ENCODE peak calls at places on chromosome 15, in six cellular contexts. N is mesendoderm, B is IMR-90, K is H9, R is H1, U is neuronal stem cell. F is an unnamed sample.

GRCh38 chr15:71610991-71611720 is 199.2 kb upstream of the NR2E3 start:
- DNase-seq in N (no peak), B (no peak), K (no peak), R (no peak), U (no peak), F (no peak)

GRCh38 chr15:82643992-82644391 is 3.2 kb downstream of the CPEB1 start:
- DNase-seq in N (no peak), B (no peak), K (no peak), R (no peak), U (no peak), F (no peak)

GRCh38 chr15:79157631-79158592 is 67.3 kb upstream of the RASGRF1 start:
- DNase-seq in N (no peak), B (no peak), K (no peak), R (no peak), U (no peak), F (no peak)

GRCh38 chr15:64856429-64857145 is 14.9 kb downstream of the PLEKHO2 start:
- DNase-seq in N (peak), B (peak), K (peak), R (no peak), U (peak), F (peak)

GRCh38 chr15:51390239-51390931 is 48.9 kb downstream of the GLDN start:
- DNase-seq in N (no peak), B (no peak), K (no peak), R (no peak), U (no peak), F (no peak)

GRCh38 chr15:29857196-29857595 is 34.9 kb upstream of the TJP1 start:
- DNase-seq in N (peak), B (peak), K (no peak), R (no peak), U (no peak), F (peak)

GRCh38 chr15:99113547-99114271 is 8.8 kb downstream of the SYNM start:
- DNase-seq in N (no peak), B (no peak), K (no peak), R (no peak), U (no peak), F (no peak)

GRCh38 chr15:58329781-58330467 is 101.9 kb upstream of the LIPC start:
- DNase-seq in N (peak), B (no peak), K (no peak), R (no peak), U (no peak), F (peak)

GRCh38 chr15:57554063-57554820 is 37.5 kb upstream of the MYZAP start:
- DNase-seq in N (peak), B (no peak), K (no peak), R (no peak), U (no peak), F (no peak)

GRCh38 chr15:78360958-78361714 is 21.0 kb downstream of the CRABP1 start:
- DNase-seq in N (peak), B (no peak), K (no peak), R (no peak), U (no peak), F (no peak)

GRCh38 chr15:88810449-88810848 is 7.2 kb downstream of the ACAN start:
- DNase-seq in N (peak), B (peak), K (no peak), R (no peak), U (no peak), F (peak)

GRCh38 chr15:62412634-62413033 is 247.5 kb upstream of the C2CD4B start:
- DNase-seq in N (no peak), B (no peak), K (no peak), R (no peak), U (no peak), F (no peak)

GRCh38 chr15:68830141-68830540 is 9.4 kb upstream of the ANP32A start:
- DNase-seq in N (no peak), B (no peak), K (no peak), R (no peak), U (no peak), F (no peak)

GRCh38 chr15:78617131-78617915 is 3.5 kb downstream of the CHRNA3 start:
- DNase-seq in N (no peak), B (no peak), K (peak), R (no peak), U (no peak), F (no peak)

GRCh38 chr15:35394416-35394815 is 151.5 kb downstream of the DPH6 start:
- DNase-seq in N (no peak), B (no peak), K (no peak), R (no peak), U (no peak), F (peak)

GRCh38 chr15:57064033-57064432 is 145.6 kb downstream of the TCF12 start:
- DNase-seq in N (no peak), B (peak), K (no peak), R (no peak), U (no peak), F (no peak)

GRCh38 chr15:31396881-31397560 is 70.4 kb downstream of the KLF13 start:
- DNase-seq in N (peak), B (peak), K (peak), R (peak), U (peak), F (peak)

GRCh38 chr15:63233667-63234419 is 43.6 kb upstream of the APH1B start:
- DNase-seq in N (no peak), B (peak), K (no peak), R (no peak), U (no peak), F (peak)

GRCh38 chr15:90529008-90529368 is 735 bp upstream of the CRTC3 start:
- DNase-seq in N (no peak), B (no peak), K (no peak), R (no peak), U (no peak), F (no peak)
- H3K4ac ChIP-seq in N (no peak), B (peak), K (no peak), R (no peak), U (no peak), F (no peak)

DNA sequence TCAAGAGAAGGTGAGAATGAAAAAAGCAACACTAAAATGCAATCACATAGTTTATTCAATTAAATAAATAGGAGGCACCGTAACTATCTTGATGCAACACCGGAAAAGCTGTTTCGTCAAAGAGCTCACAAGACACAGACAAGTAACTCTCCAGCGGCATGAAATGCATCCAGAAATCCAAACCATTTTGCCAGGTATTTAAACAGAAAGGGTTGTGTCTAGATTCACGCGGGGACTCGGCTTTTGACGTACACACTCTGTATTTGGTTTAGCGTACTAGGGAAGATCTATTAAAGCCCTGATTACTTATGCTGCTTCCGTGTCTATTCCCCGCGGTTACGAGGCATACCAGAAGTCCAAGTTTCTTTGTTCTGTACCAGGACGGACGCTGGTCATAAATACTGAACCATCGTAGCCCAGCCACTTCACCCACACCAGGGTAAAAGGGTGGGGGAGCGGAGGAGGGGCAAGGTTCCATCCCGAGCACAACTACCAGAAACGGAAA is 685 bp downstream of the BNIP2 start:
- DNase-seq in N (no peak), B (peak), K (no peak), R (no peak), U (peak), F (peak)
- H3K4ac ChIP-seq in N (peak), B (peak), K (no peak), R (no peak), U (no peak), F (peak)

GRCh38 chr15:92904832-92905640 is 4.9 kb downstream of the CHD2 start:
- DNase-seq in N (no peak), B (no peak), K (no peak), R (no peak), U (no peak), F (no peak)
- H3K4ac ChIP-seq in N (no peak), B (peak), K (no peak), R (no peak), U (no peak), F (no peak)

DNA sequence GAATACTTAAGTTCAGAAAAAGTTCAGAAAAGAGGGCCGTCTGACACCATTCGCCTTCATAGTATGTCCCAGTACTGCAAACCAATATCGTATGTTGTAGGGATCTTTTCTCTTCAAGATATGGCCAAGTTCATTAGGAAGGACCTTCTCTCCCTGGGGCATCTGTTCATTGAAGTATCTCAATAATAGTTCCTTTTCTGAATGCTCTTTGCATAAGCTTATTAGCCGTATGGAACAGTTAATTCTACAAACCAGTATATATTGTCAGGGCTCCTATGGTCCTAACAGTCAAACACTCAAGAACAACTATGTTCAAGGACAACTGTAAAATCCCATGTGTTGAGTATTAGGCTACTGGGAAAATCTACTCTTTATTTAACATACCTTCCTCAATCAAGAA is 203.1 kb downstream of the KLHL25 start:
- DNase-seq in N (no peak), B (no peak), K (no peak), R (no peak), U (no peak), F (no peak)
- H3K4ac ChIP-seq in N (no peak), B (no peak), K (no peak), R (no peak), U (no peak), F (no peak)

DNA sequence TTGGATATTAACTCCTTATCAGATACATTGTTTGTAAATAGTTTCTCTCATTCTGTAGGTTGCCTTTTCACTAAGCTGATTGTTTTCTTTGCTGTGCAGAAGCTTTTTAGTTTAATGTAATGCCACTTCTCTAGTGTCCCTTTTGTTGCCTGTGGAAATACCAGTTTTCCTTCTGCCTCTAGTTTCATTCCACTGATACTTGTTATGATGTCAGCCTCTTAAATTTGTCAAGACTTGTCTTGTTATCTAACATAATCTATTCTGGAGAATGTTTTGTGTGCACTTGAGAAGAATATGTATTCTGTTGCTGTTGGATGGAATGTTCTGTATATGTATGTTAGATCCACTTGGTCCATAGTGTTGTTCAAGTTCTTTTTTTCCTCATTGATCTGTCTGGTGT is 18.0 kb upstream of the CEP152 start:
- DNase-seq in N (no peak), B (no peak), K (no peak), R (no peak), U (no peak), F (no peak)
- H3K4ac ChIP-seq in N (no peak), B (no peak), K (no peak), R (no peak), U (no peak), F (no peak)

GRCh38 chr15:40380636-40381035 is 1.9 kb upstream of the KNSTRN start:
- DNase-seq in N (no peak), B (no peak), K (no peak), R (no peak), U (no peak), F (no peak)

GRCh38 chr15:40379374-40379773 is 3.1 kb upstream of the KNSTRN start:
- DNase-seq in N (no peak), B (no peak), K (no peak), R (no peak), U (no peak), F (no peak)

GRCh38 chr15:40381818-40382529 is 547 bp upstream of the KNSTRN start:
- DNase-seq in N (no peak), B (no peak), K (no peak), R (no peak), U (no peak), F (no peak)

GRCh38 chr15:40379853-40380252 is 2.7 kb upstream of the KNSTRN start:
- DNase-seq in N (peak), B (peak), K (no peak), R (no peak), U (no peak), F (peak)

GRCh38 chr15:40382580-40383456 is at the start of gene KNSTRN:
- DNase-seq in N (peak), B (peak), K (peak), R (peak), U (peak), F (peak)
- H3K4ac ChIP-seq in N (no peak), B (peak), K (no peak), R (peak), U (no peak), F (peak)

GRCh38 chr15:66852064-66852905 is 150.2 kb downstream of the SMAD6 start:
- DNase-seq in N (peak), B (no peak), K (peak), R (no peak), U (no peak), F (no peak)
- H3K4ac ChIP-seq in N (no peak), B (peak), K (no peak), R (no peak), U (no peak), F (peak)

GRCh38 chr15:74396445-74397238 is 29.2 kb upstream of the CYP11A1 start:
- DNase-seq in N (peak), B (peak), K (no peak), R (no peak), U (no peak), F (no peak)
- H3K4ac ChIP-seq in N (no peak), B (peak), K (no peak), R (no peak), U (no peak), F (no peak)